ENCODE peak calls at places on chromosome 6, in seven cellular contexts. One of them, this sample, is unnamed. For H3K4me1, the result is how much of the 10 kb centered on the place peaks cover.

GRCh38 chr6:148700047-148700712 is 46.6 kb upstream of the UST start:
- DNase-seq in ascending aorta: no peak
- DNase-seq in CD8-positive, alpha-beta T cell: no peak
- DNase-seq in A549: no peak
- DNase-seq in small intestine: no peak
- DNase-seq in IMR-90: peak
- DNase-seq in foreskin keratinocyte: no peak
- DNase-seq in this sample: no peak

GRCh38 chr6:168018664-168019063 is 21.2 kb downstream of the KIF25 start:
- DNase-seq in ascending aorta: no peak
- DNase-seq in CD8-positive, alpha-beta T cell: no peak
- DNase-seq in A549: no peak
- DNase-seq in small intestine: no peak
- DNase-seq in IMR-90: no peak
- DNase-seq in foreskin keratinocyte: no peak
- DNase-seq in this sample: no peak

GRCh38 chr6:1711136-1711535 is 101.4 kb downstream of the FOXC1 start:
- DNase-seq in ascending aorta: no peak
- DNase-seq in CD8-positive, alpha-beta T cell: no peak
- DNase-seq in A549: no peak
- DNase-seq in small intestine: no peak
- DNase-seq in IMR-90: no peak
- DNase-seq in foreskin keratinocyte: no peak
- DNase-seq in this sample: no peak

GRCh38 chr6:158027590-158028285 is 46.1 kb downstream of the SYNJ2 start:
- DNase-seq in ascending aorta: no peak
- DNase-seq in CD8-positive, alpha-beta T cell: no peak
- DNase-seq in A549: peak
- DNase-seq in small intestine: no peak
- DNase-seq in IMR-90: no peak
- DNase-seq in foreskin keratinocyte: no peak
- DNase-seq in this sample: no peak

GRCh38 chr6:104705916-104706442 is 153.7 kb downstream of the HACE1 start:
- DNase-seq in ascending aorta: no peak
- DNase-seq in CD8-positive, alpha-beta T cell: no peak
- DNase-seq in A549: no peak
- DNase-seq in small intestine: no peak
- DNase-seq in IMR-90: no peak
- DNase-seq in foreskin keratinocyte: no peak
- DNase-seq in this sample: no peak

GRCh38 chr6:3961581-3962225 is 112.5 kb downstream of the FAM50B start:
- DNase-seq in ascending aorta: no peak
- DNase-seq in CD8-positive, alpha-beta T cell: no peak
- DNase-seq in A549: no peak
- DNase-seq in small intestine: no peak
- DNase-seq in IMR-90: peak
- DNase-seq in foreskin keratinocyte: peak
- DNase-seq in this sample: no peak

GRCh38 chr6:158785036-158785435 is 34.1 kb downstream of the EZR start:
- DNase-seq in ascending aorta: peak
- DNase-seq in CD8-positive, alpha-beta T cell: no peak
- DNase-seq in A549: no peak
- DNase-seq in small intestine: no peak
- DNase-seq in IMR-90: no peak
- DNase-seq in foreskin keratinocyte: no peak
- DNase-seq in this sample: no peak

GRCh38 chr6:31878222-31878621 is 575 bp downstream of the SLC44A4 start:
- DNase-seq in ascending aorta: no peak
- DNase-seq in CD8-positive, alpha-beta T cell: no peak
- DNase-seq in A549: no peak
- DNase-seq in small intestine: peak
- DNase-seq in IMR-90: no peak
- DNase-seq in foreskin keratinocyte: no peak
- DNase-seq in this sample: no peak

GRCh38 chr6:151690768-151691562 is 116.5 kb upstream of the ESR1 start:
- DNase-seq in ascending aorta: no peak
- DNase-seq in CD8-positive, alpha-beta T cell: no peak
- DNase-seq in A549: no peak
- DNase-seq in small intestine: no peak
- DNase-seq in IMR-90: no peak
- DNase-seq in foreskin keratinocyte: peak
- DNase-seq in this sample: no peak

GRCh38 chr6:41449399-41450245 is 96.6 kb upstream of the FOXP4 start:
- DNase-seq in ascending aorta: no peak
- DNase-seq in CD8-positive, alpha-beta T cell: no peak
- DNase-seq in A549: peak
- DNase-seq in small intestine: peak
- DNase-seq in IMR-90: no peak
- DNase-seq in foreskin keratinocyte: no peak
- DNase-seq in this sample: peak

GRCh38 chr6:101558712-101559111 is 165.2 kb downstream of the GRIK2 start:
- DNase-seq in ascending aorta: no peak
- DNase-seq in CD8-positive, alpha-beta T cell: no peak
- DNase-seq in A549: no peak
- DNase-seq in small intestine: no peak
- DNase-seq in IMR-90: no peak
- DNase-seq in foreskin keratinocyte: no peak
- DNase-seq in this sample: no peak

GRCh38 chr6:32607988-32608298 is 18.3 kb upstream of the HLA-DRB1 start:
- DNase-seq in ascending aorta: no peak
- DNase-seq in CD8-positive, alpha-beta T cell: no peak
- DNase-seq in A549: no peak
- DNase-seq in small intestine: no peak
- DNase-seq in IMR-90: no peak
- DNase-seq in foreskin keratinocyte: no peak
- DNase-seq in this sample: no peak

GRCh38 chr6:46172176-46172575 is 1.4 kb upstream of the ENPP5 start:
- DNase-seq in ascending aorta: no peak
- DNase-seq in CD8-positive, alpha-beta T cell: no peak
- DNase-seq in A549: no peak
- DNase-seq in small intestine: no peak
- DNase-seq in IMR-90: no peak
- DNase-seq in foreskin keratinocyte: no peak
- DNase-seq in this sample: no peak
- H3K27ac ChIP-seq in ascending aorta: no peak
- H3K27ac ChIP-seq in CD8-positive, alpha-beta T cell: no peak
- H3K27ac ChIP-seq in A549: no peak
- H3K27ac ChIP-seq in small intestine: no peak
- H3K27ac ChIP-seq in IMR-90: no peak
- H3K27ac ChIP-seq in foreskin keratinocyte: no peak
- H3K27ac ChIP-seq in this sample: no peak

GRCh38 chr6:28089054-28089453 is 8.7 kb downstream of the ZNF165 start:
- DNase-seq in ascending aorta: no peak
- DNase-seq in CD8-positive, alpha-beta T cell: no peak
- DNase-seq in A549: no peak
- DNase-seq in small intestine: no peak
- DNase-seq in IMR-90: no peak
- DNase-seq in foreskin keratinocyte: no peak
- DNase-seq in this sample: no peak

GRCh38 chr6:28090902-28091586 is 10.7 kb downstream of the ZNF165 start:
- DNase-seq in ascending aorta: no peak
- DNase-seq in CD8-positive, alpha-beta T cell: no peak
- DNase-seq in A549: no peak
- DNase-seq in small intestine: no peak
- DNase-seq in IMR-90: no peak
- DNase-seq in foreskin keratinocyte: no peak
- DNase-seq in this sample: no peak
- H3K4me1 ChIP-seq in ascending aorta: under half
- H3K4me1 ChIP-seq in CD8-positive, alpha-beta T cell: under half
- H3K4me1 ChIP-seq in A549: under half
- H3K4me1 ChIP-seq in small intestine: under half
- H3K4me1 ChIP-seq in IMR-90: under half
- H3K4me1 ChIP-seq in foreskin keratinocyte: under half
- H3K4me1 ChIP-seq in this sample: under half

DNA sequence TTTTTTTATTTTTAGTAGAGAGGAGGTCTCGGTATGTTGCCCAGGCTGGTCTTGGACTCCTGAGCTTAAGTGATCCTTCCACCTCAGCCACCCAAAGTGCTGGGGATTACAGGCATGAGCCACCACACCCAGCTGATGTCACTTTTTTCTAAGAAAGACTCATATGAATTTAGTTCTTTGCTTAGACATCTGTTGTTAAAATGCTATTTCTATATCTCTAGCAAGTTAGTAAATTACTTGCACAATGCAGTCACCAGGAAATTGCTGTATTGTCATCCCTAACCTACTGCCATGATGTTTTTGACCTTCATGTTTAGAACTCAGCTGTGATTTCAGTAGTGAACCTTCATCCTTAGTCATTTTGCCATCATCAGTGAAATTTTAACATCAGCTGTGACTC is 5.7 kb downstream of the KDM1B start:
- DNase-seq in ascending aorta: no peak
- DNase-seq in CD8-positive, alpha-beta T cell: no peak
- DNase-seq in A549: no peak
- DNase-seq in small intestine: no peak
- DNase-seq in IMR-90: no peak
- DNase-seq in foreskin keratinocyte: no peak
- DNase-seq in this sample: no peak
- H3K27ac ChIP-seq in ascending aorta: no peak
- H3K27ac ChIP-seq in CD8-positive, alpha-beta T cell: no peak
- H3K27ac ChIP-seq in A549: no peak
- H3K27ac ChIP-seq in small intestine: no peak
- H3K27ac ChIP-seq in IMR-90: no peak
- H3K27ac ChIP-seq in foreskin keratinocyte: no peak
- H3K27ac ChIP-seq in this sample: no peak

GRCh38 chr6:118507636-118508035 is 40.5 kb upstream of the PLN start:
- DNase-seq in ascending aorta: no peak
- DNase-seq in CD8-positive, alpha-beta T cell: no peak
- DNase-seq in A549: no peak
- DNase-seq in small intestine: no peak
- DNase-seq in IMR-90: no peak
- DNase-seq in foreskin keratinocyte: no peak
- DNase-seq in this sample: no peak
- H3K4me1 ChIP-seq in ascending aorta: under half
- H3K4me1 ChIP-seq in CD8-positive, alpha-beta T cell: under half
- H3K4me1 ChIP-seq in A549: under half
- H3K4me1 ChIP-seq in small intestine: under half
- H3K4me1 ChIP-seq in IMR-90: under half
- H3K4me1 ChIP-seq in foreskin keratinocyte: under half
- H3K4me1 ChIP-seq in this sample: under half